ENCODE peak calls at places on chromosomes 16 and 17, in nine cellular contexts. One of them, this sample, is unnamed.

GRCh38 chr16:12426122-12426521 is 377.6 kb downstream of the CPPED1 start:
- DNase-seq in endothelial cell: no peak
- DNase-seq in AG08395: peak
- DNase-seq in activated naive CD4-positive, alpha-beta T cell treated with Interleukin-2 at 50 U/mL for 16 hours: no peak
- DNase-seq in GM19239: no peak
- DNase-seq in A549: no peak
- DNase-seq in NCI-H460: no peak
- DNase-seq in activated CD8-positive, alpha-beta memory T cell treated with anti-CD3 and anti-CD28 coated beads for 4 hours: no peak
- DNase-seq in germinal center: no peak
- DNase-seq in this sample: no peak

GRCh38 chr17:4124994-4125393 is 17.8 kb downstream of the ZZEF1 start:
- DNase-seq in endothelial cell: no peak
- DNase-seq in AG08395: no peak
- DNase-seq in activated naive CD4-positive, alpha-beta T cell treated with Interleukin-2 at 50 U/mL for 16 hours: no peak
- DNase-seq in GM19239: no peak
- DNase-seq in A549: no peak
- DNase-seq in NCI-H460: no peak
- DNase-seq in activated CD8-positive, alpha-beta memory T cell treated with anti-CD3 and anti-CD28 coated beads for 4 hours: no peak
- DNase-seq in germinal center: no peak
- DNase-seq in this sample: no peak

GRCh38 chr17:19507673-19508326 is 25.9 kb upstream of the SLC47A1 start:
- DNase-seq in endothelial cell: peak
- DNase-seq in AG08395: peak
- DNase-seq in activated naive CD4-positive, alpha-beta T cell treated with Interleukin-2 at 50 U/mL for 16 hours: peak
- DNase-seq in GM19239: peak
- DNase-seq in A549: peak
- DNase-seq in NCI-H460: peak
- DNase-seq in activated CD8-positive, alpha-beta memory T cell treated with anti-CD3 and anti-CD28 coated beads for 4 hours: peak
- DNase-seq in germinal center: peak
- DNase-seq in this sample: peak

GRCh38 chr16:64910351-64910750 is 211.5 kb downstream of the CDH11 start:
- DNase-seq in endothelial cell: no peak
- DNase-seq in AG08395: peak
- DNase-seq in activated naive CD4-positive, alpha-beta T cell treated with Interleukin-2 at 50 U/mL for 16 hours: no peak
- DNase-seq in GM19239: no peak
- DNase-seq in A549: peak
- DNase-seq in NCI-H460: peak
- DNase-seq in activated CD8-positive, alpha-beta memory T cell treated with anti-CD3 and anti-CD28 coated beads for 4 hours: no peak
- DNase-seq in germinal center: no peak
- DNase-seq in this sample: peak

GRCh38 chr17:1347681-1348318 is 52.2 kb downstream of the YWHAE start:
- DNase-seq in endothelial cell: no peak
- DNase-seq in AG08395: peak
- DNase-seq in activated naive CD4-positive, alpha-beta T cell treated with Interleukin-2 at 50 U/mL for 16 hours: peak
- DNase-seq in GM19239: no peak
- DNase-seq in A549: no peak
- DNase-seq in NCI-H460: no peak
- DNase-seq in activated CD8-positive, alpha-beta memory T cell treated with anti-CD3 and anti-CD28 coated beads for 4 hours: no peak
- DNase-seq in germinal center: no peak
- DNase-seq in this sample: no peak

GRCh38 chr16:85395913-85396878 is 216.9 kb upstream of the GSE1 start:
- DNase-seq in endothelial cell: no peak
- DNase-seq in AG08395: peak
- DNase-seq in activated naive CD4-positive, alpha-beta T cell treated with Interleukin-2 at 50 U/mL for 16 hours: no peak
- DNase-seq in GM19239: no peak
- DNase-seq in A549: no peak
- DNase-seq in NCI-H460: no peak
- DNase-seq in activated CD8-positive, alpha-beta memory T cell treated with anti-CD3 and anti-CD28 coated beads for 4 hours: no peak
- DNase-seq in germinal center: no peak
- DNase-seq in this sample: peak

GRCh38 chr16:31480851-31481250 is 2.1 kb upstream of the SLC5A2 start:
- DNase-seq in endothelial cell: no peak
- DNase-seq in AG08395: no peak
- DNase-seq in activated naive CD4-positive, alpha-beta T cell treated with Interleukin-2 at 50 U/mL for 16 hours: no peak
- DNase-seq in GM19239: no peak
- DNase-seq in A549: no peak
- DNase-seq in NCI-H460: no peak
- DNase-seq in activated CD8-positive, alpha-beta memory T cell treated with anti-CD3 and anti-CD28 coated beads for 4 hours: no peak
- DNase-seq in germinal center: no peak
- DNase-seq in this sample: no peak

GRCh38 chr16:85523602-85524364 is 89.3 kb upstream of the GSE1 start:
- DNase-seq in endothelial cell: no peak
- DNase-seq in AG08395: peak
- DNase-seq in activated naive CD4-positive, alpha-beta T cell treated with Interleukin-2 at 50 U/mL for 16 hours: no peak
- DNase-seq in GM19239: no peak
- DNase-seq in A549: no peak
- DNase-seq in NCI-H460: peak
- DNase-seq in activated CD8-positive, alpha-beta memory T cell treated with anti-CD3 and anti-CD28 coated beads for 4 hours: no peak
- DNase-seq in germinal center: no peak
- DNase-seq in this sample: no peak

GRCh38 chr16:1338119-1338730 is 4.8 kb downstream of the BAIAP3 start:
- DNase-seq in endothelial cell: peak
- DNase-seq in AG08395: no peak
- DNase-seq in activated naive CD4-positive, alpha-beta T cell treated with Interleukin-2 at 50 U/mL for 16 hours: no peak
- DNase-seq in GM19239: no peak
- DNase-seq in A549: peak
- DNase-seq in NCI-H460: peak
- DNase-seq in activated CD8-positive, alpha-beta memory T cell treated with anti-CD3 and anti-CD28 coated beads for 4 hours: no peak
- DNase-seq in germinal center: no peak
- DNase-seq in this sample: peak

GRCh38 chr17:45013021-45013997 is 38.1 kb downstream of the DCAKD start:
- DNase-seq in endothelial cell: no peak
- DNase-seq in AG08395: no peak
- DNase-seq in activated naive CD4-positive, alpha-beta T cell treated with Interleukin-2 at 50 U/mL for 16 hours: no peak
- DNase-seq in GM19239: no peak
- DNase-seq in A549: no peak
- DNase-seq in NCI-H460: no peak
- DNase-seq in activated CD8-positive, alpha-beta memory T cell treated with anti-CD3 and anti-CD28 coated beads for 4 hours: no peak
- DNase-seq in germinal center: no peak
- DNase-seq in this sample: no peak

GRCh38 chr16:85579883-85580607 is 33.1 kb upstream of the GSE1 start:
- DNase-seq in endothelial cell: no peak
- DNase-seq in AG08395: peak
- DNase-seq in activated naive CD4-positive, alpha-beta T cell treated with Interleukin-2 at 50 U/mL for 16 hours: no peak
- DNase-seq in GM19239: no peak
- DNase-seq in A549: no peak
- DNase-seq in NCI-H460: no peak
- DNase-seq in activated CD8-positive, alpha-beta memory T cell treated with anti-CD3 and anti-CD28 coated beads for 4 hours: no peak
- DNase-seq in germinal center: no peak
- DNase-seq in this sample: no peak

GRCh38 chr17:82893779-82894178 is 54.0 kb upstream of the ZNF750 start:
- DNase-seq in endothelial cell: no peak
- DNase-seq in AG08395: peak
- DNase-seq in activated naive CD4-positive, alpha-beta T cell treated with Interleukin-2 at 50 U/mL for 16 hours: no peak
- DNase-seq in GM19239: no peak
- DNase-seq in A549: no peak
- DNase-seq in NCI-H460: no peak
- DNase-seq in activated CD8-positive, alpha-beta memory T cell treated with anti-CD3 and anti-CD28 coated beads for 4 hours: no peak
- DNase-seq in germinal center: no peak
- DNase-seq in this sample: no peak

GRCh38 chr17:15231851-15232516 is 33.1 kb downstream of the PMP22 start:
- DNase-seq in endothelial cell: no peak
- DNase-seq in AG08395: no peak
- DNase-seq in activated naive CD4-positive, alpha-beta T cell treated with Interleukin-2 at 50 U/mL for 16 hours: no peak
- DNase-seq in GM19239: no peak
- DNase-seq in A549: no peak
- DNase-seq in NCI-H460: no peak
- DNase-seq in activated CD8-positive, alpha-beta memory T cell treated with anti-CD3 and anti-CD28 coated beads for 4 hours: no peak
- DNase-seq in germinal center: no peak
- DNase-seq in this sample: no peak

GRCh38 chr16:72937360-72937759 is 110.6 kb downstream of the ZFHX3 start:
- DNase-seq in endothelial cell: no peak
- DNase-seq in AG08395: no peak
- DNase-seq in activated naive CD4-positive, alpha-beta T cell treated with Interleukin-2 at 50 U/mL for 16 hours: no peak
- DNase-seq in GM19239: no peak
- DNase-seq in A549: no peak
- DNase-seq in NCI-H460: no peak
- DNase-seq in activated CD8-positive, alpha-beta memory T cell treated with anti-CD3 and anti-CD28 coated beads for 4 hours: no peak
- DNase-seq in germinal center: no peak
- DNase-seq in this sample: no peak

GRCh38 chr17:32240745-32241144 is 24.9 kb upstream of the RHBDL3 start:
- DNase-seq in endothelial cell: no peak
- DNase-seq in AG08395: peak
- DNase-seq in activated naive CD4-positive, alpha-beta T cell treated with Interleukin-2 at 50 U/mL for 16 hours: no peak
- DNase-seq in GM19239: no peak
- DNase-seq in A549: no peak
- DNase-seq in NCI-H460: no peak
- DNase-seq in activated CD8-positive, alpha-beta memory T cell treated with anti-CD3 and anti-CD28 coated beads for 4 hours: no peak
- DNase-seq in germinal center: no peak
- DNase-seq in this sample: peak

GRCh38 chr17:64420143-64420670 is 28.7 kb upstream of the MILR1 start:
- DNase-seq in endothelial cell: peak
- DNase-seq in AG08395: peak
- DNase-seq in activated naive CD4-positive, alpha-beta T cell treated with Interleukin-2 at 50 U/mL for 16 hours: peak
- DNase-seq in GM19239: no peak
- DNase-seq in A549: peak
- DNase-seq in NCI-H460: peak
- DNase-seq in activated CD8-positive, alpha-beta memory T cell treated with anti-CD3 and anti-CD28 coated beads for 4 hours: no peak
- DNase-seq in germinal center: peak
- DNase-seq in this sample: peak

GRCh38 chr16:35210681-35211433 is 1751.4 kb downstream of the TP53TG3F start:
- DNase-seq in endothelial cell: no peak
- DNase-seq in AG08395: no peak
- DNase-seq in activated naive CD4-positive, alpha-beta T cell treated with Interleukin-2 at 50 U/mL for 16 hours: no peak
- DNase-seq in GM19239: no peak
- DNase-seq in A549: no peak
- DNase-seq in NCI-H460: no peak
- DNase-seq in activated CD8-positive, alpha-beta memory T cell treated with anti-CD3 and anti-CD28 coated beads for 4 hours: no peak
- DNase-seq in germinal center: no peak
- DNase-seq in this sample: no peak

GRCh38 chr16:89971495-89972243 is 23.1 kb downstream of the DEF8 start:
- DNase-seq in endothelial cell: peak
- DNase-seq in AG08395: no peak
- DNase-seq in activated naive CD4-positive, alpha-beta T cell treated with Interleukin-2 at 50 U/mL for 16 hours: no peak
- DNase-seq in GM19239: no peak
- DNase-seq in A549: no peak
- DNase-seq in NCI-H460: no peak
- DNase-seq in activated CD8-positive, alpha-beta memory T cell treated with anti-CD3 and anti-CD28 coated beads for 4 hours: no peak
- DNase-seq in germinal center: no peak
- DNase-seq in this sample: peak

GRCh38 chr17:50059256-50059655 is 3.3 kb downstream of the ITGA3 start:
- DNase-seq in endothelial cell: no peak
- DNase-seq in AG08395: no peak
- DNase-seq in activated naive CD4-positive, alpha-beta T cell treated with Interleukin-2 at 50 U/mL for 16 hours: no peak
- DNase-seq in GM19239: no peak
- DNase-seq in A549: no peak
- DNase-seq in NCI-H460: no peak
- DNase-seq in activated CD8-positive, alpha-beta memory T cell treated with anti-CD3 and anti-CD28 coated beads for 4 hours: no peak
- DNase-seq in germinal center: no peak
- DNase-seq in this sample: peak

GRCh38 chr17:79950711-79951110 is 85.0 kb downstream of the TBC1D16 start:
- DNase-seq in endothelial cell: no peak
- DNase-seq in AG08395: no peak
- DNase-seq in activated naive CD4-positive, alpha-beta T cell treated with Interleukin-2 at 50 U/mL for 16 hours: no peak
- DNase-seq in GM19239: no peak
- DNase-seq in A549: no peak
- DNase-seq in NCI-H460: no peak
- DNase-seq in activated CD8-positive, alpha-beta memory T cell treated with anti-CD3 and anti-CD28 coated beads for 4 hours: no peak
- DNase-seq in germinal center: no peak
- DNase-seq in this sample: no peak

GRCh38 chr17:15257316-15257925 is 7.7 kb downstream of the PMP22 start:
- DNase-seq in endothelial cell: peak
- DNase-seq in AG08395: peak
- DNase-seq in activated naive CD4-positive, alpha-beta T cell treated with Interleukin-2 at 50 U/mL for 16 hours: peak
- DNase-seq in GM19239: peak
- DNase-seq in A549: peak
- DNase-seq in NCI-H460: peak
- DNase-seq in activated CD8-positive, alpha-beta memory T cell treated with anti-CD3 and anti-CD28 coated beads for 4 hours: no peak
- DNase-seq in germinal center: peak
- DNase-seq in this sample: peak

GRCh38 chr17:33272438-33272837 is 20.7 kb downstream of the ASIC2 start:
- DNase-seq in endothelial cell: no peak
- DNase-seq in AG08395: no peak
- DNase-seq in activated naive CD4-positive, alpha-beta T cell treated with Interleukin-2 at 50 U/mL for 16 hours: no peak
- DNase-seq in GM19239: no peak
- DNase-seq in A549: no peak
- DNase-seq in NCI-H460: no peak
- DNase-seq in activated CD8-positive, alpha-beta memory T cell treated with anti-CD3 and anti-CD28 coated beads for 4 hours: no peak
- DNase-seq in germinal center: no peak
- DNase-seq in this sample: no peak

GRCh38 chr17:1231456-1231855 is 38.8 kb upstream of the BHLHA9 start:
- DNase-seq in endothelial cell: no peak
- DNase-seq in AG08395: peak
- DNase-seq in activated naive CD4-positive, alpha-beta T cell treated with Interleukin-2 at 50 U/mL for 16 hours: no peak
- DNase-seq in GM19239: no peak
- DNase-seq in A549: no peak
- DNase-seq in NCI-H460: no peak
- DNase-seq in activated CD8-positive, alpha-beta memory T cell treated with anti-CD3 and anti-CD28 coated beads for 4 hours: no peak
- DNase-seq in germinal center: no peak
- DNase-seq in this sample: no peak

GRCh38 chr16:1048442-1049112 is 24.0 kb upstream of the SSTR5 start:
- DNase-seq in endothelial cell: peak
- DNase-seq in AG08395: peak
- DNase-seq in activated naive CD4-positive, alpha-beta T cell treated with Interleukin-2 at 50 U/mL for 16 hours: no peak
- DNase-seq in GM19239: no peak
- DNase-seq in A549: peak
- DNase-seq in NCI-H460: peak
- DNase-seq in activated CD8-positive, alpha-beta memory T cell treated with anti-CD3 and anti-CD28 coated beads for 4 hours: no peak
- DNase-seq in germinal center: no peak
- DNase-seq in this sample: no peak

GRCh38 chr16:71923941-71924690 is 28.8 kb downstream of the IST1 start:
- DNase-seq in endothelial cell: no peak
- DNase-seq in AG08395: no peak
- DNase-seq in activated naive CD4-positive, alpha-beta T cell treated with Interleukin-2 at 50 U/mL for 16 hours: no peak
- DNase-seq in GM19239: no peak
- DNase-seq in A549: no peak
- DNase-seq in NCI-H460: no peak
- DNase-seq in activated CD8-positive, alpha-beta memory T cell treated with anti-CD3 and anti-CD28 coated beads for 4 hours: no peak
- DNase-seq in germinal center: no peak
- DNase-seq in this sample: no peak

GRCh38 chr16:66205287-66206167 is 161.0 kb upstream of the CDH5 start:
- DNase-seq in endothelial cell: no peak
- DNase-seq in AG08395: peak
- DNase-seq in activated naive CD4-positive, alpha-beta T cell treated with Interleukin-2 at 50 U/mL for 16 hours: no peak
- DNase-seq in GM19239: no peak
- DNase-seq in A549: no peak
- DNase-seq in NCI-H460: peak
- DNase-seq in activated CD8-positive, alpha-beta memory T cell treated with anti-CD3 and anti-CD28 coated beads for 4 hours: no peak
- DNase-seq in germinal center: no peak
- DNase-seq in this sample: peak

GRCh38 chr17:76082326-76083251 is 3.6 kb downstream of the ZACN start:
- DNase-seq in endothelial cell: no peak
- DNase-seq in AG08395: no peak
- DNase-seq in activated naive CD4-positive, alpha-beta T cell treated with Interleukin-2 at 50 U/mL for 16 hours: no peak
- DNase-seq in GM19239: no peak
- DNase-seq in A549: no peak
- DNase-seq in NCI-H460: no peak
- DNase-seq in activated CD8-positive, alpha-beta memory T cell treated with anti-CD3 and anti-CD28 coated beads for 4 hours: no peak
- DNase-seq in germinal center: no peak
- DNase-seq in this sample: no peak

GRCh38 chr17:80859004-80859941 is 132.4 kb upstream of the CHMP6 start:
- DNase-seq in endothelial cell: no peak
- DNase-seq in AG08395: peak
- DNase-seq in activated naive CD4-positive, alpha-beta T cell treated with Interleukin-2 at 50 U/mL for 16 hours: no peak
- DNase-seq in GM19239: no peak
- DNase-seq in A549: peak
- DNase-seq in NCI-H460: no peak
- DNase-seq in activated CD8-positive, alpha-beta memory T cell treated with anti-CD3 and anti-CD28 coated beads for 4 hours: no peak
- DNase-seq in germinal center: no peak
- DNase-seq in this sample: peak

GRCh38 chr17:38415250-38416194 is 12.7 kb upstream of the ARHGAP23 start:
- DNase-seq in endothelial cell: no peak
- DNase-seq in AG08395: peak
- DNase-seq in activated naive CD4-positive, alpha-beta T cell treated with Interleukin-2 at 50 U/mL for 16 hours: peak
- DNase-seq in GM19239: no peak
- DNase-seq in A549: peak
- DNase-seq in NCI-H460: peak
- DNase-seq in activated CD8-positive, alpha-beta memory T cell treated with anti-CD3 and anti-CD28 coated beads for 4 hours: no peak
- DNase-seq in germinal center: no peak
- DNase-seq in this sample: peak

GRCh38 chr16:65510850-65511249 is 389.0 kb upstream of the CDH11 start:
- DNase-seq in endothelial cell: no peak
- DNase-seq in AG08395: no peak
- DNase-seq in activated naive CD4-positive, alpha-beta T cell treated with Interleukin-2 at 50 U/mL for 16 hours: no peak
- DNase-seq in GM19239: no peak
- DNase-seq in A549: no peak
- DNase-seq in NCI-H460: no peak
- DNase-seq in activated CD8-positive, alpha-beta memory T cell treated with anti-CD3 and anti-CD28 coated beads for 4 hours: no peak
- DNase-seq in germinal center: no peak
- DNase-seq in this sample: peak

GRCh38 chr17:62778990-62779681 is 29.0 kb downstream of the MARCHF10 start:
- DNase-seq in endothelial cell: no peak
- DNase-seq in AG08395: peak
- DNase-seq in activated naive CD4-positive, alpha-beta T cell treated with Interleukin-2 at 50 U/mL for 16 hours: no peak
- DNase-seq in GM19239: no peak
- DNase-seq in A549: peak
- DNase-seq in NCI-H460: no peak
- DNase-seq in activated CD8-positive, alpha-beta memory T cell treated with anti-CD3 and anti-CD28 coated beads for 4 hours: no peak
- DNase-seq in germinal center: no peak
- DNase-seq in this sample: peak